ENCODE peak calls at places on chromosomes 3 and 15, in seven cellular contexts. One of them, this sample, is unnamed.

GRCh38 chr15:63942486-63943365 is 103.6 kb downstream of the DAPK2 start:
- DNase-seq in mesenchymal stem cell: no peak
- DNase-seq in mesendoderm: peak
- DNase-seq in IMR-90: no peak
- DNase-seq in H1: no peak
- DNase-seq in neuronal stem cell: no peak
- DNase-seq in trophoblast cell: no peak
- DNase-seq in this sample: peak

GRCh38 chr3:190064112-190064511 is 56.6 kb downstream of the P3H2 start:
- DNase-seq in mesenchymal stem cell: peak
- DNase-seq in trophoblast cell: no peak
- DNase-seq in H1: no peak
- DNase-seq in neuronal stem cell: no peak
- DNase-seq in mesendoderm: no peak
- DNase-seq in IMR-90: peak
- DNase-seq in this sample: no peak

GRCh38 chr3:183966361-183966791 is 51.3 kb downstream of the ABCC5 start:
- DNase-seq in neuronal stem cell: no peak
- DNase-seq in H1: no peak
- DNase-seq in IMR-90: no peak
- DNase-seq in mesendoderm: no peak
- DNase-seq in trophoblast cell: peak
- DNase-seq in mesenchymal stem cell: no peak
- DNase-seq in this sample: no peak

GRCh38 chr15:60507596-60508424 is 28.9 kb upstream of the ICE2 start:
- DNase-seq in neuronal stem cell: peak
- DNase-seq in mesenchymal stem cell: peak
- DNase-seq in trophoblast cell: peak
- DNase-seq in IMR-90: peak
- DNase-seq in H1: no peak
- DNase-seq in mesendoderm: peak
- DNase-seq in this sample: peak

GRCh38 chr3:27696906-27697305 is 25.2 kb downstream of the EOMES start:
- DNase-seq in mesenchymal stem cell: peak
- DNase-seq in H1: no peak
- DNase-seq in neuronal stem cell: no peak
- DNase-seq in trophoblast cell: no peak
- DNase-seq in mesendoderm: no peak
- DNase-seq in IMR-90: peak
- DNase-seq in this sample: no peak

GRCh38 chr3:143935678-143936077 is 35.9 kb upstream of the DIPK2A start:
- DNase-seq in H1: no peak
- DNase-seq in trophoblast cell: no peak
- DNase-seq in mesenchymal stem cell: no peak
- DNase-seq in mesendoderm: no peak
- DNase-seq in IMR-90: no peak
- DNase-seq in neuronal stem cell: no peak
- DNase-seq in this sample: no peak

GRCh38 chr3:143429628-143430514 is 310.3 kb downstream of the CHST2 start:
- DNase-seq in trophoblast cell: peak
- DNase-seq in H1: no peak
- DNase-seq in IMR-90: peak
- DNase-seq in mesendoderm: peak
- DNase-seq in mesenchymal stem cell: peak
- DNase-seq in neuronal stem cell: no peak
- DNase-seq in this sample: no peak

GRCh38 chr3:40827942-40828688 is 303.4 kb downstream of the ZNF621 start:
- DNase-seq in IMR-90: no peak
- DNase-seq in mesenchymal stem cell: peak
- DNase-seq in H1: no peak
- DNase-seq in neuronal stem cell: no peak
- DNase-seq in mesendoderm: no peak
- DNase-seq in trophoblast cell: peak
- DNase-seq in this sample: no peak

GRCh38 chr3:73740041-73740440 is 115.3 kb upstream of the PDZRN3 start:
- DNase-seq in trophoblast cell: no peak
- DNase-seq in H1: no peak
- DNase-seq in mesenchymal stem cell: peak
- DNase-seq in neuronal stem cell: no peak
- DNase-seq in mesendoderm: no peak
- DNase-seq in IMR-90: peak
- DNase-seq in this sample: no peak

GRCh38 chr15:33089878-33090757 is 104.4 kb downstream of the FMN1 start:
- DNase-seq in trophoblast cell: no peak
- DNase-seq in mesendoderm: no peak
- DNase-seq in H1: no peak
- DNase-seq in mesenchymal stem cell: peak
- DNase-seq in IMR-90: peak
- DNase-seq in neuronal stem cell: no peak
- DNase-seq in this sample: no peak

GRCh38 chr3:184262166-184262926 is 993 bp upstream of the CAMK2N2 start:
- DNase-seq in trophoblast cell: peak
- DNase-seq in H1: no peak
- DNase-seq in mesendoderm: peak
- DNase-seq in IMR-90: peak
- DNase-seq in mesenchymal stem cell: no peak
- DNase-seq in neuronal stem cell: no peak
- DNase-seq in this sample: peak

GRCh38 chr3:58999134-58999778 is 50.6 kb downstream of the CFAP20DC start:
- DNase-seq in mesenchymal stem cell: peak
- DNase-seq in H1: no peak
- DNase-seq in mesendoderm: peak
- DNase-seq in trophoblast cell: no peak
- DNase-seq in neuronal stem cell: no peak
- DNase-seq in IMR-90: peak
- DNase-seq in this sample: no peak

GRCh38 chr3:16060358-16060852 is 114.1 kb upstream of the GALNT15 start:
- DNase-seq in mesenchymal stem cell: peak
- DNase-seq in IMR-90: peak
- DNase-seq in trophoblast cell: peak
- DNase-seq in neuronal stem cell: no peak
- DNase-seq in mesendoderm: peak
- DNase-seq in H1: peak
- DNase-seq in this sample: peak

GRCh38 chr3:123816673-123817207 is 67.4 kb downstream of the MYLK start:
- DNase-seq in trophoblast cell: no peak
- DNase-seq in mesendoderm: no peak
- DNase-seq in H1: no peak
- DNase-seq in neuronal stem cell: no peak
- DNase-seq in mesenchymal stem cell: no peak
- DNase-seq in IMR-90: peak
- DNase-seq in this sample: no peak

GRCh38 chr3:197135212-197135611 is 105.6 kb upstream of the MELTF start:
- DNase-seq in mesenchymal stem cell: no peak
- DNase-seq in mesendoderm: no peak
- DNase-seq in neuronal stem cell: no peak
- DNase-seq in IMR-90: no peak
- DNase-seq in trophoblast cell: no peak
- DNase-seq in H1: no peak
- DNase-seq in this sample: no peak

GRCh38 chr15:100241572-100242479 is 99.9 kb downstream of the ADAMTS17 start:
- DNase-seq in mesendoderm: peak
- DNase-seq in H1: no peak
- DNase-seq in neuronal stem cell: no peak
- DNase-seq in trophoblast cell: peak
- DNase-seq in IMR-90: no peak
- DNase-seq in mesenchymal stem cell: peak
- DNase-seq in this sample: peak

GRCh38 chr15:74808073-74808839 is 4.4 kb upstream of the LMAN1L start:
- DNase-seq in IMR-90: peak
- DNase-seq in trophoblast cell: peak
- DNase-seq in mesenchymal stem cell: no peak
- DNase-seq in H1: no peak
- DNase-seq in mesendoderm: no peak
- DNase-seq in neuronal stem cell: no peak
- DNase-seq in this sample: no peak

GRCh38 chr3:105606052-105606451 is 239.3 kb downstream of the ALCAM start:
- DNase-seq in mesenchymal stem cell: peak
- DNase-seq in H1: no peak
- DNase-seq in IMR-90: peak
- DNase-seq in trophoblast cell: no peak
- DNase-seq in neuronal stem cell: no peak
- DNase-seq in mesendoderm: no peak
- DNase-seq in this sample: no peak

GRCh38 chr3:170713648-170714047 is 127.8 kb upstream of the SLC7A14 start:
- DNase-seq in neuronal stem cell: no peak
- DNase-seq in IMR-90: no peak
- DNase-seq in trophoblast cell: peak
- DNase-seq in H1: no peak
- DNase-seq in mesenchymal stem cell: peak
- DNase-seq in mesendoderm: no peak
- DNase-seq in this sample: no peak

GRCh38 chr15:82095803-82096202 is 50.0 kb upstream of the MEX3B start:
- DNase-seq in IMR-90: no peak
- DNase-seq in trophoblast cell: no peak
- DNase-seq in neuronal stem cell: no peak
- DNase-seq in H1: no peak
- DNase-seq in mesendoderm: no peak
- DNase-seq in mesenchymal stem cell: no peak
- DNase-seq in this sample: no peak

GRCh38 chr15:39598186-39598850 is 17.4 kb downstream of the THBS1 start:
- DNase-seq in trophoblast cell: no peak
- DNase-seq in H1: no peak
- DNase-seq in mesenchymal stem cell: peak
- DNase-seq in mesendoderm: no peak
- DNase-seq in neuronal stem cell: no peak
- DNase-seq in IMR-90: peak
- DNase-seq in this sample: no peak

GRCh38 chr3:46715507-46716175 is 2.0 kb downstream of the PRSS50 start:
- DNase-seq in H1: no peak
- DNase-seq in neuronal stem cell: no peak
- DNase-seq in trophoblast cell: no peak
- DNase-seq in mesenchymal stem cell: no peak
- DNase-seq in IMR-90: no peak
- DNase-seq in mesendoderm: no peak
- DNase-seq in this sample: no peak

GRCh38 chr3:42174679-42175660 is 83.8 kb downstream of the TRAK1 start:
- DNase-seq in mesenchymal stem cell: no peak
- DNase-seq in neuronal stem cell: no peak
- DNase-seq in trophoblast cell: no peak
- DNase-seq in IMR-90: no peak
- DNase-seq in H1: no peak
- DNase-seq in mesendoderm: no peak
- DNase-seq in this sample: no peak

GRCh38 chr15:51401065-51401780 is 59.8 kb downstream of the GLDN start:
- DNase-seq in IMR-90: no peak
- DNase-seq in trophoblast cell: no peak
- DNase-seq in neuronal stem cell: no peak
- DNase-seq in H1: no peak
- DNase-seq in mesenchymal stem cell: no peak
- DNase-seq in mesendoderm: peak
- DNase-seq in this sample: peak

GRCh38 chr15:75864213-75865059 is 21.2 kb downstream of the UBE2Q2 start:
- DNase-seq in mesendoderm: no peak
- DNase-seq in IMR-90: peak
- DNase-seq in trophoblast cell: no peak
- DNase-seq in neuronal stem cell: no peak
- DNase-seq in mesenchymal stem cell: peak
- DNase-seq in H1: no peak
- DNase-seq in this sample: no peak
- H4K8ac ChIP-seq in mesendoderm: no peak
- H4K8ac ChIP-seq in IMR-90: no peak
- H4K8ac ChIP-seq in trophoblast cell: no peak
- H4K8ac ChIP-seq in neuronal stem cell: no peak
- H4K8ac ChIP-seq in mesenchymal stem cell: no peak
- H4K8ac ChIP-seq in H1: no peak
- H4K8ac ChIP-seq in this sample: no peak

GRCh38 chr3:182965861-182966366 is 14.4 kb downstream of the DCUN1D1 start:
- DNase-seq in neuronal stem cell: no peak
- DNase-seq in trophoblast cell: no peak
- DNase-seq in mesendoderm: no peak
- DNase-seq in H1: no peak
- DNase-seq in mesenchymal stem cell: no peak
- DNase-seq in IMR-90: no peak
- DNase-seq in this sample: no peak
- H2AK5ac ChIP-seq in neuronal stem cell: no peak
- H2AK5ac ChIP-seq in trophoblast cell: no peak
- H2AK5ac ChIP-seq in mesendoderm: no peak
- H2AK5ac ChIP-seq in H1: no peak
- H2AK5ac ChIP-seq in mesenchymal stem cell: no peak
- H2AK5ac ChIP-seq in IMR-90: no peak
- H2AK5ac ChIP-seq in this sample: no peak

DNA sequence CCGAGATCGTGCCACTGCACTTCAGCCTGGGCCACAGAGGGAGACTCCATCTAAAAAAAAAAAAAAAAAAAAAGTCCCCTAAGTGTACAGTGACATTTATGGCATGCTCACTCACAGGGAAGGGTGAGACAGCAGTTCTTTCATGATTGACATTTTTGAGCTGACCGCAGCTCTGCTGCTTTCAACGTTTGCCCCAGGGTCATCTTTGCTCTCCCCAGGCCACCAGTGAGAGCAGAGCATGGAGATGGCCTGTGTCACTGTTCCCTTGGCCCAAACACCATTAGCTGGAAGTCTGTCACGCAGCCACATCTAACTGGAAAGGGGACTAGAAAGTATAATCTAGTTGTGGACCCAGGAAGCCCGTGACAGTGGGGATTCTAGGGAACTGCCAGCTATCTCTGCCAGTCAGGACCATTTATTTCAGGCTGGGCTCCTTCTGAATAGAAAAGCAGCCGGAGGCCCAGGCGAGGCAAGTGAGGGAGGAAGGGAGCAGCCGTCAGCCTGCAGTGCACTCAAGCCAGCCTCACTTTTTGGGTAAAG is 193.4 kb upstream of the HES1 start:
- DNase-seq in IMR-90: no peak
- DNase-seq in mesenchymal stem cell: no peak
- DNase-seq in mesendoderm: peak
- DNase-seq in H1: no peak
- DNase-seq in neuronal stem cell: no peak
- DNase-seq in trophoblast cell: peak
- DNase-seq in this sample: no peak
- H4K8ac ChIP-seq in IMR-90: no peak
- H4K8ac ChIP-seq in mesenchymal stem cell: peak
- H4K8ac ChIP-seq in mesendoderm: no peak
- H4K8ac ChIP-seq in H1: no peak
- H4K8ac ChIP-seq in neuronal stem cell: no peak
- H4K8ac ChIP-seq in trophoblast cell: peak
- H4K8ac ChIP-seq in this sample: no peak

GRCh38 chr3:126422121-126422520 is 27.4 kb downstream of the CFAP100 start:
- DNase-seq in mesendoderm: no peak
- DNase-seq in H1: no peak
- DNase-seq in IMR-90: no peak
- DNase-seq in neuronal stem cell: no peak
- DNase-seq in mesenchymal stem cell: no peak
- DNase-seq in trophoblast cell: no peak
- DNase-seq in this sample: no peak

GRCh38 chr3:126422571-126423091 is 27.9 kb downstream of the CFAP100 start:
- DNase-seq in trophoblast cell: no peak
- DNase-seq in neuronal stem cell: no peak
- DNase-seq in IMR-90: no peak
- DNase-seq in H1: no peak
- DNase-seq in mesenchymal stem cell: no peak
- DNase-seq in mesendoderm: no peak
- DNase-seq in this sample: no peak

GRCh38 chr3:126424751-126425150 is 30.0 kb downstream of the CFAP100 start:
- DNase-seq in neuronal stem cell: no peak
- DNase-seq in trophoblast cell: no peak
- DNase-seq in IMR-90: no peak
- DNase-seq in H1: no peak
- DNase-seq in mesenchymal stem cell: no peak
- DNase-seq in mesendoderm: no peak
- DNase-seq in this sample: no peak

GRCh38 chr3:126423191-126424038 is 28.7 kb downstream of the CFAP100 start:
- DNase-seq in neuronal stem cell: no peak
- DNase-seq in trophoblast cell: no peak
- DNase-seq in IMR-90: no peak
- DNase-seq in H1: no peak
- DNase-seq in mesendoderm: no peak
- DNase-seq in mesenchymal stem cell: no peak
- DNase-seq in this sample: no peak

GRCh38 chr3:126424039-126424717 is 29.5 kb downstream of the CFAP100 start:
- DNase-seq in mesenchymal stem cell: no peak
- DNase-seq in trophoblast cell: no peak
- DNase-seq in mesendoderm: no peak
- DNase-seq in neuronal stem cell: no peak
- DNase-seq in IMR-90: no peak
- DNase-seq in H1: no peak
- DNase-seq in this sample: no peak
- H2AK5ac ChIP-seq in mesenchymal stem cell: no peak
- H2AK5ac ChIP-seq in trophoblast cell: no peak
- H2AK5ac ChIP-seq in mesendoderm: no peak
- H2AK5ac ChIP-seq in neuronal stem cell: no peak
- H2AK5ac ChIP-seq in IMR-90: no peak
- H2AK5ac ChIP-seq in H1: no peak
- H2AK5ac ChIP-seq in this sample: no peak

This sample was measured in H9.